ENCODE peak calls at places on chromosomes 13 and 19, in eight cellular contexts. One of them, this sample, is unnamed.

GRCh38 chr13:40624338-40624737 is 42.1 kb downstream of the FOXO1 start:
- DNase-seq in HS-5: peak; percentile 8
- DNase-seq in EH: peak; percentile 48
- DNase-seq in sigmoid colon: no peak
- DNase-seq in KBM-7: no peak
- DNase-seq in T-helper 9 cell: no peak
- DNase-seq in CD8-positive, alpha-beta T cell: no peak
- DNase-seq in T-helper 1 cell: no peak
- DNase-seq in this sample: no peak

GRCh38 chr13:43390582-43390981 is 367.2 kb downstream of the DNAJC15 start:
- DNase-seq in HS-5: no peak
- DNase-seq in EH: no peak
- DNase-seq in sigmoid colon: no peak
- DNase-seq in KBM-7: no peak
- DNase-seq in T-helper 9 cell: no peak
- DNase-seq in CD8-positive, alpha-beta T cell: no peak
- DNase-seq in T-helper 1 cell: no peak
- DNase-seq in this sample: no peak

GRCh38 chr19:9901020-9901419 is 35.3 kb downstream of the OLFM2 start:
- DNase-seq in HS-5: no peak
- DNase-seq in EH: no peak
- DNase-seq in sigmoid colon: no peak
- DNase-seq in KBM-7: no peak
- DNase-seq in T-helper 9 cell: no peak
- DNase-seq in CD8-positive, alpha-beta T cell: no peak
- DNase-seq in T-helper 1 cell: no peak
- DNase-seq in this sample: no peak

GRCh38 chr13:27035892-27036235 is 135.7 kb downstream of the USP12 start:
- DNase-seq in HS-5: no peak
- DNase-seq in EH: no peak
- DNase-seq in sigmoid colon: no peak
- DNase-seq in KBM-7: no peak
- DNase-seq in T-helper 9 cell: no peak
- DNase-seq in CD8-positive, alpha-beta T cell: no peak
- DNase-seq in T-helper 1 cell: no peak
- DNase-seq in this sample: no peak

GRCh38 chr13:101751488-101751887 is 299.0 kb downstream of the ITGBL1 start:
- DNase-seq in HS-5: peak; percentile 38
- DNase-seq in EH: peak; percentile 76
- DNase-seq in sigmoid colon: no peak
- DNase-seq in KBM-7: no peak
- DNase-seq in T-helper 9 cell: no peak
- DNase-seq in CD8-positive, alpha-beta T cell: no peak
- DNase-seq in T-helper 1 cell: no peak
- DNase-seq in this sample: no peak

GRCh38 chr19:42831221-42832019 is 48.1 kb downstream of the PSG1 start:
- DNase-seq in HS-5: no peak
- DNase-seq in EH: no peak
- DNase-seq in sigmoid colon: no peak
- DNase-seq in KBM-7: no peak
- DNase-seq in T-helper 9 cell: no peak
- DNase-seq in CD8-positive, alpha-beta T cell: no peak
- DNase-seq in T-helper 1 cell: no peak
- DNase-seq in this sample: no peak

GRCh38 chr13:43123856-43124255 is 100.5 kb downstream of the DNAJC15 start:
- DNase-seq in HS-5: no peak
- DNase-seq in EH: no peak
- DNase-seq in sigmoid colon: no peak
- DNase-seq in KBM-7: no peak
- DNase-seq in T-helper 9 cell: no peak
- DNase-seq in CD8-positive, alpha-beta T cell: no peak
- DNase-seq in T-helper 1 cell: no peak
- DNase-seq in this sample: no peak

GRCh38 chr13:19967619-19968018 is 9.1 kb downstream of the ZMYM2 start:
- DNase-seq in HS-5: no peak
- DNase-seq in EH: no peak
- DNase-seq in sigmoid colon: no peak
- DNase-seq in KBM-7: peak; percentile 27
- DNase-seq in T-helper 9 cell: no peak
- DNase-seq in CD8-positive, alpha-beta T cell: no peak
- DNase-seq in T-helper 1 cell: no peak
- DNase-seq in this sample: no peak

GRCh38 chr19:8831832-8832131 is 322 bp downstream of the ZNF558 start:
- DNase-seq in HS-5: no peak
- DNase-seq in EH: no peak
- DNase-seq in sigmoid colon: no peak
- DNase-seq in KBM-7: no peak
- DNase-seq in T-helper 9 cell: no peak
- DNase-seq in CD8-positive, alpha-beta T cell: no peak
- DNase-seq in T-helper 1 cell: no peak
- DNase-seq in this sample: no peak

This sample was measured in CD8-positive, alpha-beta memory T cell.